ENCODE peak calls at places on chromosomes 13 and 19, in six cellular contexts. U, A, E, R, K and M are unnamed samples.

GRCh38 chr13:28423010-28423409 is 71.9 kb downstream of the FLT1 start:
- DNase-seq in U (peak), E (peak), R (no peak), A (no peak), K (peak), M (no peak)

GRCh38 chr13:40401911-40402776 is 264.3 kb downstream of the FOXO1 start:
- DNase-seq in K (peak), E (peak), A (peak), R (peak), U (peak), M (no peak)

GRCh38 chr19:35160629-35161433 is 6.3 kb downstream of the FXYD5 start:
- DNase-seq in E (no peak), R (no peak), A (no peak), K (no peak), U (no peak), M (no peak)

GRCh38 chr19:33429891-33430673 is 56.6 kb downstream of the CEBPG start:
- DNase-seq in A (no peak), U (no peak), R (no peak), K (no peak), E (no peak), M (no peak)

GRCh38 chr13:110445183-110445582 is 116.3 kb downstream of the RAB20 start:
- DNase-seq in R (peak), K (peak), A (no peak), E (peak), U (no peak), M (no peak)

GRCh38 chr19:32662186-32662585 is 12.8 kb downstream of the ANKRD27 start:
- DNase-seq in E (no peak), R (peak), U (no peak), A (no peak), K (peak), M (no peak)

GRCh38 chr13:60267498-60268202 is 103.9 kb upstream of the DIAPH3 start:
- DNase-seq in A (no peak), K (no peak), U (peak), R (no peak), E (peak), M (no peak)

GRCh38 chr13:113907637-113908617 is 44.1 kb upstream of the GAS6 start:
- DNase-seq in A (peak), E (no peak), R (peak), U (no peak), K (no peak), M (no peak)

GRCh38 chr19:4609878-4610511 is 29.3 kb upstream of the TNFAIP8L1 start:
- DNase-seq in A (no peak), E (no peak), R (no peak), U (peak), K (peak), M (no peak)

GRCh38 chr19:52248256-52248655 is 21.1 kb upstream of the ZNF766 start:
- DNase-seq in K (peak), A (no peak), U (peak), E (peak), R (peak), M (no peak)

GRCh38 chr19:39408392-39409206 is 2.0 kb downstream of the ZFP36 start:
- DNase-seq in R (peak), E (no peak), U (peak), K (no peak), A (peak), M (no peak)

GRCh38 chr19:44747739-44748425 is 626 bp upstream of the BCL3 start:
- DNase-seq in A (peak), R (peak), K (peak), E (peak), U (peak), M (no peak)

GRCh38 chr19:38737921-38738731 is 6.1 kb downstream of the CAPN12 start:
- DNase-seq in A (no peak), K (peak), R (no peak), U (no peak), E (no peak), M (no peak)

GRCh38 chr13:41652735-41653361 is 195.5 kb downstream of the RGCC start:
- DNase-seq in R (peak), A (peak), K (peak), E (peak), U (peak), M (peak)

GRCh38 chr19:18478545-18479311 is 40.8 kb upstream of the ISYNA1 start:
- DNase-seq in K (peak), E (peak), R (peak), A (peak), U (peak), M (peak)

GRCh38 chr19:29667941-29668340 is 2.7 kb downstream of the PLEKHF1 start:
- DNase-seq in K (no peak), A (no peak), U (no peak), E (peak), R (no peak), M (no peak)

GRCh38 chr19:9538183-9539058 is at the start of gene ZNF426:
- DNase-seq in K (peak), E (peak), U (peak), R (peak), A (peak), M (peak)

GRCh38 chr19:16457954-16458331 is 13.8 kb downstream of the EPS15L1 start:
- DNase-seq in E (no peak), R (no peak), A (no peak), K (no peak), U (no peak), M (no peak)

GRCh38 chr13:80379245-80379644 is 38.3 kb upstream of the SPRY2 start:
- DNase-seq in R (peak), A (no peak), E (no peak), U (no peak), K (no peak), M (no peak)

GRCh38 chr13:79457948-79458347 is 23.0 kb upstream of the NDFIP2 start:
- DNase-seq in A (no peak), U (no peak), K (peak), R (peak), E (no peak), M (no peak)

GRCh38 chr13:75492389-75492788 is 10.4 kb upstream of the TBC1D4 start:
- DNase-seq in E (no peak), U (no peak), K (peak), R (peak), A (no peak), M (no peak)

GRCh38 chr19:3837922-3838321 is 30.9 kb downstream of the ZFR2 start:
- DNase-seq in U (no peak), K (no peak), R (no peak), A (no peak), E (no peak), M (no peak)

GRCh38 chr13:101416181-101417042 is at the start of gene NALCN:
- DNase-seq in R (no peak), A (no peak), U (peak), K (no peak), E (no peak), M (no peak)

GRCh38 chr19:54660967-54661366 is 1.8 kb upstream of the LILRB4 start:
- DNase-seq in R (no peak), A (no peak), U (no peak), K (peak), E (no peak), M (no peak)

GRCh38 chr13:43872181-43872580 is 7.4 kb downstream of the CCDC122 start:
- DNase-seq in U (no peak), K (no peak), E (no peak), R (peak), A (no peak), M (no peak)

GRCh38 chr13:110157718-110158117 is 149.2 kb downstream of the COL4A1 start:
- DNase-seq in R (no peak), K (peak), E (no peak), U (no peak), A (no peak), M (no peak)

GRCh38 chr19:3721900-3722442 is 13.8 kb downstream of the TJP3 start:
- DNase-seq in A (no peak), R (no peak), U (no peak), K (no peak), E (no peak), M (no peak)

GRCh38 chr19:2010135-2010668 is 5.3 kb downstream of the BTBD2 start:
- DNase-seq in K (no peak), E (no peak), U (no peak), R (no peak), A (no peak), M (no peak)

GRCh38 chr19:6503407-6504201 is 1.5 kb upstream of the TUBB4A start:
- DNase-seq in K (no peak), U (no peak), R (no peak), A (no peak), E (no peak), M (no peak)

GRCh38 chr13:112821340-112822055 is 131.7 kb downstream of the ATP11A start:
- DNase-seq in K (no peak), E (peak), A (no peak), R (peak), U (no peak), M (no peak)

GRCh38 chr19:5193192-5193591 is 147.4 kb downstream of the PTPRS start:
- DNase-seq in R (no peak), K (no peak), U (no peak), E (no peak), A (no peak), M (no peak)

GRCh38 chr13:45333973-45334922 is 6.7 kb downstream of the TPT1 start:
- DNase-seq in E (peak), U (no peak), R (peak), A (no peak), K (peak), M (no peak)

GRCh38 chr13:52599037-52599852 is 43.0 kb upstream of the HNRNPA1L2 start:
- DNase-seq in A (no peak), U (no peak), E (no peak), K (no peak), R (peak), M (no peak)

GRCh38 chr19:19297759-19298158 is 22.6 kb downstream of the SUGP1 start:
- DNase-seq in E (no peak), U (no peak), K (no peak), R (no peak), A (no peak), M (no peak)

GRCh38 chr19:57269515-57270250 is 10.6 kb upstream of the ZNF460 start:
- DNase-seq in A (no peak), U (no peak), K (no peak), R (peak), E (no peak), M (no peak)

DNA sequence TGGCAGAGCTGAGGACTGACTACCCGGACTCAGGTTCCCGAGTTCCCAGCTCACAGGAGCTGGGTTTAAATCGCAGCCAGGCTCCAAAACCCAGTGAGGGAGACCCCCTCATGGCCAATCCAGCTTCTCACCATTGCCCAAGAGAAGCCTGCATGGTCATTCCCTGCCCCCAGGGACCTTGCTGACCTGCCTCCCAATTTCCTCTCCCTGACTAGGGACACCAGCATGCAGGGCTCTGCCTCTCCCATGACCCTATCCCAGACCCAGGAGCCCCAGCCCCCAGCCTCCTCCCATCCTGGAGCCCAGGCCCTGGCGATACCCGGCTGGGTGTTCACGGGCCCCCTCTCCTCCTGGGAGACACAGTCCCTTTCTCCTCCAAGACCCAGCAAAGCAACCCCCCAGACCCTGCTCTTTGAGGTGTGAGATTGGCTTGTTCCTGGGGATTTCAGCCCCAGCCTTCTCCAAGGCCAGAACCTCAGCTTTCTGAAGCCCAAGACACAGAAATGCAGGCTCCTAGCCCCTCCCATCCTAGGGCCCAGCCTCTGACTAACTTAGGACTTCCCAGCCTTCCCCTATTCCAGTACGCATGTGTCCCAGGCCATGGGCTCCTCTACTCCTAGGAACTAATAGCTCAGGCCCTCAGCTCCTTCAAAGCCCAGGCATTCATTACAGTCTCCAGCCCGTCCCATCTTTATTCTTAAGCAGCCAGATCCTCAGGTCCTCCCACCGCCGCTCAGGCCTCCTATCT is 1.1 kb downstream of the GYS1 start:
- DNase-seq in U (peak), R (peak), E (peak), A (peak), K (peak), M (no peak)
- TF ChIP-seq POLR2A in U (peak), R (peak), E (no peak), A (peak), K (no peak), M (no peak)

DNA sequence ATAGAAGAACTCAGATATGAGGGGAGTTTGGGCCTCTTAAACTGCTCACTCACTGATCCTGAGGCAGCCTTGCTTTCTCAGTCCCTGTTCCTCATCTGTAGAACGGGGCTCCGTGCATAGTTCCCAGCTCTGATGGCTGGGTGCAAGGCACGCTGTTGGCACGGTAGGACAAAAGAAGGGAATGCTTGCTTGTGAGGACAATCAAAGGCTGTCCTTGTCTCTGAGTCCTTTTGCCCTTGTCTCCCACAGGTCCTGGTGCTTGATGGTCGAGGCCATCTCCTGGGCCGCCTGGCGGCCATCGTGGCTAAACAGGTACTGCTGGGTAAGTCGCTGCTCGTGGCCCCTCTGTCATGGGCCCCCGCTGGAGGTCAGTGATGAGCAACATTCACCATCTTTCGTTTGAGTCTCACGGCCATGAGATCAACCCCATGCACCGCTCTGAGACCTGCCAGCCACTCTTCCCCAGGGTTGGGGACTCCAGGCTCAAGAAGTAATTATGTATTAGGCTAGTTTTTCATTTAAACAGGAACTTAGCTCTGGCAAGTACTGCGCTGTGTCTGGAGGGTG is 2.3 kb downstream of the RPL13A start:
- DNase-seq in U (no peak), R (no peak), K (no peak), A (no peak), E (peak), M (no peak)
- TF ChIP-seq POLR2A in U (no peak), R (no peak), K (no peak), A (no peak), E (no peak), M (peak)

GRCh38 chr19:48470281-48470680 is 1.1 kb downstream of the CYTH2 start:
- DNase-seq in A (no peak), U (no peak), E (no peak), K (no peak), R (no peak), M (no peak)

GRCh38 chr19:48470856-48471255 is 1.7 kb downstream of the CYTH2 start:
- DNase-seq in R (no peak), E (no peak), U (no peak), A (no peak), K (no peak), M (no peak)

GRCh38 chr19:48469056-48469881 is at the start of gene CYTH2:
- DNase-seq in K (peak), U (peak), E (peak), R (peak), A (peak), M (peak)

GRCh38 chr19:48466571-48467325 is 2.4 kb upstream of the CYTH2 start:
- DNase-seq in A (no peak), R (peak), U (no peak), E (peak), K (no peak), M (no peak)

GRCh38 chr19:48468806-48469055 is 438 bp upstream of the CYTH2 start:
- DNase-seq in A (no peak), R (no peak), K (no peak), U (no peak), E (peak), M (no peak)
- TF ChIP-seq POLR2A in A (no peak), R (no peak), K (no peak), U (no peak), E (no peak), M (no peak)

GRCh38 chr19:46487802-46488445 is 7.7 kb downstream of the PNMA8B start:
- DNase-seq in R (peak), K (peak), U (peak), E (peak), A (peak), M (peak)
- TF ChIP-seq POLR2A in R (peak), K (no peak), U (no peak), E (no peak), A (no peak), M (no peak)